ENCODE peak calls at places on chromosomes 11 and 22, in four cellular contexts. One of them, this sample, is unnamed.

GRCh38 chr11:85869776-85870175 is 14.6 kb downstream of the CCDC83 start:
- DNase-seq in brain microvascular endothelial cell: no peak
- DNase-seq in ovary: no peak
- DNase-seq in bronchial epithelial cell: no peak
- DNase-seq in this sample: no peak

GRCh38 chr22:19669570-19669969 is 44.7 kb upstream of the SEPTIN5 start:
- DNase-seq in brain microvascular endothelial cell: no peak
- DNase-seq in ovary: no peak
- DNase-seq in bronchial epithelial cell: no peak
- DNase-seq in this sample: no peak

GRCh38 chr11:69367211-69367964 is 73.4 kb downstream of the MYEOV start:
- DNase-seq in brain microvascular endothelial cell: no peak
- DNase-seq in ovary: no peak
- DNase-seq in bronchial epithelial cell: peak; percentile 44
- DNase-seq in this sample: no peak

GRCh38 chr11:5291207-5291838 is 10.4 kb downstream of the OR51B4 start:
- DNase-seq in brain microvascular endothelial cell: peak; percentile 42
- DNase-seq in ovary: no peak
- DNase-seq in bronchial epithelial cell: peak; percentile 70
- DNase-seq in this sample: peak; percentile 45

GRCh38 chr11:63986156-63986931 is at the start of gene OTUB1:
- DNase-seq in brain microvascular endothelial cell: peak; percentile 85
- DNase-seq in ovary: peak; percentile 87
- DNase-seq in bronchial epithelial cell: peak; percentile 95
- DNase-seq in this sample: peak; percentile 97

GRCh38 chr11:128580612-128581011 is 6.7 kb downstream of the ETS1 start:
- DNase-seq in brain microvascular endothelial cell: no peak
- DNase-seq in ovary: no peak
- DNase-seq in bronchial epithelial cell: peak; percentile 36
- DNase-seq in this sample: no peak

GRCh38 chr11:128029219-128029722 is 558.1 kb downstream of the ETS1 start:
- DNase-seq in brain microvascular endothelial cell: no peak
- DNase-seq in ovary: no peak
- DNase-seq in bronchial epithelial cell: no peak
- DNase-seq in this sample: no peak

GRCh38 chr11:106621479-106621878 is 396.8 kb downstream of the GUCY1A2 start:
- DNase-seq in brain microvascular endothelial cell: no peak
- DNase-seq in ovary: no peak
- DNase-seq in bronchial epithelial cell: no peak
- DNase-seq in this sample: no peak

GRCh38 chr11:94664336-94664735 is 97.2 kb downstream of the PIWIL4 start:
- DNase-seq in brain microvascular endothelial cell: no peak
- DNase-seq in ovary: no peak
- DNase-seq in bronchial epithelial cell: peak; percentile 37
- DNase-seq in this sample: peak; percentile 43

GRCh38 chr22:46481386-46481785 is 56.0 kb downstream of the CELSR1 start:
- DNase-seq in brain microvascular endothelial cell: no peak
- DNase-seq in ovary: no peak
- DNase-seq in bronchial epithelial cell: no peak
- DNase-seq in this sample: no peak

GRCh38 chr22:31812977-31813605 is 59.3 kb downstream of the DEPDC5 start:
- DNase-seq in brain microvascular endothelial cell: no peak
- DNase-seq in ovary: no peak
- DNase-seq in bronchial epithelial cell: no peak
- DNase-seq in this sample: no peak

GRCh38 chr22:31179345-31179744 is 19.4 kb downstream of the RNF185 start:
- DNase-seq in brain microvascular endothelial cell: no peak
- DNase-seq in ovary: no peak
- DNase-seq in bronchial epithelial cell: peak; percentile 84
- DNase-seq in this sample: peak; percentile 67

GRCh38 chr11:70415642-70416395 is 17.5 kb downstream of the CTTN start:
- DNase-seq in brain microvascular endothelial cell: no peak
- DNase-seq in ovary: no peak
- DNase-seq in bronchial epithelial cell: no peak
- DNase-seq in this sample: no peak

GRCh38 chr11:126712017-126712625 is 288.4 kb downstream of the KIRREL3 start:
- DNase-seq in brain microvascular endothelial cell: no peak
- DNase-seq in ovary: no peak
- DNase-seq in bronchial epithelial cell: no peak
- DNase-seq in this sample: no peak

GRCh38 chr11:70360211-70360610 is 38.1 kb upstream of the CTTN start:
- DNase-seq in brain microvascular endothelial cell: no peak
- DNase-seq in ovary: no peak
- DNase-seq in bronchial epithelial cell: no peak
- DNase-seq in this sample: no peak

GRCh38 chr11:107916671-107917241 is 11.5 kb upstream of the RAB39A start:
- DNase-seq in brain microvascular endothelial cell: no peak
- DNase-seq in ovary: no peak
- DNase-seq in bronchial epithelial cell: no peak
- DNase-seq in this sample: no peak

GRCh38 chr11:77656362-77656761 is 18.8 kb upstream of the CLNS1A start:
- DNase-seq in brain microvascular endothelial cell: no peak
- DNase-seq in ovary: no peak
- DNase-seq in bronchial epithelial cell: no peak
- DNase-seq in this sample: no peak

GRCh38 chr11:78332174-78332866 is 85.3 kb downstream of the GAB2 start:
- DNase-seq in brain microvascular endothelial cell: no peak
- DNase-seq in ovary: no peak
- DNase-seq in bronchial epithelial cell: peak; percentile 8
- DNase-seq in this sample: no peak

GRCh38 chr22:50622723-50623327 is 5.1 kb downstream of the ARSA start:
- DNase-seq in brain microvascular endothelial cell: no peak
- DNase-seq in ovary: no peak
- DNase-seq in bronchial epithelial cell: peak; percentile 62
- DNase-seq in this sample: peak; percentile 48

GRCh38 chr11:73149105-73149504 is 7.0 kb upstream of the FCHSD2 start:
- DNase-seq in brain microvascular endothelial cell: no peak
- DNase-seq in ovary: no peak
- DNase-seq in bronchial epithelial cell: no peak
- DNase-seq in this sample: no peak

GRCh38 chr11:61913699-61914395 is 3.5 kb downstream of the RAB3IL1 start:
- DNase-seq in brain microvascular endothelial cell: no peak
- DNase-seq in ovary: no peak
- DNase-seq in bronchial epithelial cell: no peak
- DNase-seq in this sample: no peak

GRCh38 chr11:1743587-1744136 is 6.7 kb downstream of the IFITM10 start:
- DNase-seq in brain microvascular endothelial cell: no peak
- DNase-seq in ovary: no peak
- DNase-seq in bronchial epithelial cell: no peak
- DNase-seq in this sample: no peak

GRCh38 chr11:93481279-93481678 is 61.9 kb downstream of the SMCO4 start:
- DNase-seq in brain microvascular endothelial cell: no peak
- DNase-seq in ovary: no peak
- DNase-seq in bronchial epithelial cell: peak; percentile 53
- DNase-seq in this sample: no peak

GRCh38 chr11:57424802-57425564 is 1.9 kb downstream of the SLC43A3 start:
- DNase-seq in brain microvascular endothelial cell: peak; percentile 87
- DNase-seq in ovary: peak; percentile 63
- DNase-seq in bronchial epithelial cell: peak; percentile 83
- DNase-seq in this sample: peak; percentile 81

GRCh38 chr11:35946766-35947165 is 2.9 kb downstream of the LDLRAD3 start:
- DNase-seq in brain microvascular endothelial cell: no peak
- DNase-seq in ovary: no peak
- DNase-seq in bronchial epithelial cell: no peak
- DNase-seq in this sample: no peak

GRCh38 chr11:133531971-133532651 is at the start of gene OPCML:
- DNase-seq in brain microvascular endothelial cell: no peak
- DNase-seq in ovary: no peak
- DNase-seq in bronchial epithelial cell: no peak
- DNase-seq in this sample: no peak

GRCh38 chr11:14906614-14907392 is 14.8 kb upstream of the CYP2R1 start:
- DNase-seq in brain microvascular endothelial cell: no peak
- DNase-seq in ovary: no peak
- DNase-seq in bronchial epithelial cell: no peak
- DNase-seq in this sample: no peak

GRCh38 chr11:48108231-48109045 is 108.2 kb upstream of the OR4B1 start:
- DNase-seq in brain microvascular endothelial cell: no peak
- DNase-seq in ovary: no peak
- DNase-seq in bronchial epithelial cell: no peak
- DNase-seq in this sample: no peak

GRCh38 chr11:48107188-48107704 is 109.4 kb upstream of the OR4B1 start:
- DNase-seq in brain microvascular endothelial cell: no peak
- DNase-seq in ovary: no peak
- DNase-seq in bronchial epithelial cell: peak; percentile 45
- DNase-seq in this sample: peak; percentile 57

GRCh38 chr11:48110509-48110766 is 106.2 kb upstream of the OR4B1 start:
- DNase-seq in brain microvascular endothelial cell: no peak
- DNase-seq in ovary: no peak
- DNase-seq in bronchial epithelial cell: no peak
- DNase-seq in this sample: no peak

GRCh38 chr11:48111941-48112340 is 104.7 kb upstream of the OR4B1 start:
- DNase-seq in brain microvascular endothelial cell: no peak
- DNase-seq in ovary: no peak
- DNase-seq in bronchial epithelial cell: no peak
- DNase-seq in this sample: no peak

DNA sequence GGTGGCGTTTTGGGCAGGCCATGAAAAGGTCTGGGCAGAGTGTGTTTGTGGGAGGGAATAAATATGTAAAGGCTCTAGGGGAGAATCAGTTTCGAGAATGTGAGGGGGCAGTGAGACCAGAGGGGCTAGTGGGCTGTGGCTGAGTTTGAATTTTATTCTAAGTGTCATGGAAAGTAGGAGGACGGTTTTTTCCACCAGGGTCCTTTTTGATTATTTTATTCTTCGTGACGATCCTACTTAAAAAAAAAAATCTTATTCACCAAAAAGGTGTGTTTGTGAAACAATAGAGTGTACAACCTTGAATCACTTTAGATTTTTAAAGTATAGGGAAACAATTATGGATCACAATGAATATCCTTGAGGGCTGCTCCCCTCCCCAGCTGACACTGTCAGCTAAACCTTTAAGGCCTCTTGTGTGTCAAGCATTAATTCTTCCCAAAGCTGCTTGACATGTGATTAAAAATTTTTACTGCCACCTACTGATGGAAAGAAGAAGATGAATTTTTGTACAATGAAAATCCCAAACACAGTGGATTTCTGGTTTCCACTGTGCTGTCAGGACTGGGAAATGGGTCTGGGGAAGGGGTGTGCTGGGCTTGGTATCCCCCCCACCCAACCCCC is 107.5 kb upstream of the OR4B1 start:
- DNase-seq in brain microvascular endothelial cell: no peak
- DNase-seq in ovary: no peak
- DNase-seq in bronchial epithelial cell: peak; percentile 55
- DNase-seq in this sample: peak; percentile 35
- TF ChIP-seq CTCF in brain microvascular endothelial cell: peak; percentile 37
- TF ChIP-seq CTCF in ovary: no peak
- TF ChIP-seq CTCF in bronchial epithelial cell: peak; percentile 35
- TF ChIP-seq CTCF in this sample: peak; percentile 39

GRCh38 chr11:92071660-92072059 is 153.0 kb upstream of the FAT3 start:
- DNase-seq in brain microvascular endothelial cell: no peak
- DNase-seq in ovary: no peak
- DNase-seq in bronchial epithelial cell: no peak
- DNase-seq in this sample: no peak

DNA sequence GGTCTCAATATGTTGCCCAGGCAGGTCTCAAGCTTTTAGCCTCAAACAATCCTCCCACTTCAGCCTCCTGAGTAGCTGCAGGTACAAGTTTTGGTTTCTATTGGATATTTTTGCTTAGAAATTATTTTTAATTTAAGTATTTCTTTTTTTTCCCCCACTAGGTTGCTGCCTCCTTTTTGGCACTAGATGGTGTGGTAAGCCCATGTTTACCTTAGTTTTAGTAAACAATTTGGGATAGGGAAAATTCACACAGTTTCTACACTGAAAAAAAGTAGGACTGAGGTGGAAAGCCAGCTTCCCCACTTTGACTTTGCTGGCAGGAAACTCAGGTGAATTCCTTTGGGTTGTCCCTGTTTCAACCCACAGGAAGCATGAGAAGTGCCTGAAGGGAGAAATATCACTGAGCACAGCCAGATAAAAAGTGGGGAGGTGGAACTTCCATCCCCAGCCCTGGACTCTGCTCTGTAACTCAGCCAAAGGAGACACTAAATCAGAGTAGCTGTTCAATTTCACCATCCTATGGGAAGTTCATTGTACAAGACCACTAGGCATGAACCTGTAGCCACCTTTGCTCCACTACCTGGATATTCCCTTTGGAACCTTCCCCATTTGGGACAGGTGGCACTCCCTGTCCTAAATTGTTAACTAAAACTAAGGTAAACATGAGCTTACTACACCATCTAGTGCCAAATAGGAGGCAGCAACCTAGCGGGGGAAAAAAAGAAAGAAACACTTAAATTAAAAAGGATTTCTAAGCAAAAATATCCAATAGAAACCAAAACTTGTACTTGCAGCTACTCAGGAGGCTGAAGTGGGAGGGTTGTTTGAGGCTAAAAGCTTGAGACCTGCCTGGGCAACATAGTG is 154.4 kb upstream of the FAT3 start:
- DNase-seq in brain microvascular endothelial cell: no peak
- DNase-seq in ovary: no peak
- DNase-seq in bronchial epithelial cell: no peak
- DNase-seq in this sample: peak; percentile 1
- TF ChIP-seq CTCF in brain microvascular endothelial cell: peak; percentile 44
- TF ChIP-seq CTCF in ovary: no peak
- TF ChIP-seq CTCF in bronchial epithelial cell: peak; percentile 9
- TF ChIP-seq CTCF in this sample: peak; percentile 26

GRCh38 chr11:13606701-13607100 is 61.8 kb upstream of the FAR1 start:
- DNase-seq in brain microvascular endothelial cell: no peak
- DNase-seq in ovary: no peak
- DNase-seq in bronchial epithelial cell: no peak
- DNase-seq in this sample: no peak

GRCh38 chr11:13603661-13604060 is 64.8 kb upstream of the FAR1 start:
- DNase-seq in brain microvascular endothelial cell: no peak
- DNase-seq in ovary: no peak
- DNase-seq in bronchial epithelial cell: no peak
- DNase-seq in this sample: no peak

DNA sequence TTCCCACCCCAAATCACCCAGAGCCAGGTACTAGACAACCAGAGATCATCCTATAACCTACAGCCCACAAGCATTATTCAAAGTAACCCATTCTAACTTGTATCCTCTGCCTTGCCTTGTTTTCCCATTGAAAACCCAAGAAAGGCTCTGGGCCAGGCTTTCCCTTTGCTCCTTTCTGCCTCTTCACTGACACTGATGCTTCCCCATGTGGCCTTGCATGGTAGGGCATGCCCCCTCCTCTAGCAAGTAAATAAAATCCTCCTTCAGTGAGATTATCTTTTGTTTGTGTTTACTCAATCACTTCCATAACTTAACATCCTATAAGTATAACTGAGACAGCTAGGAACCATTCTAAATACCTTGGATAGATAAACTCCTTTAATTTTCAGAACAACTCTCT is 65.6 kb upstream of the FAR1 start:
- DNase-seq in brain microvascular endothelial cell: no peak
- DNase-seq in ovary: no peak
- DNase-seq in bronchial epithelial cell: no peak
- DNase-seq in this sample: no peak
- TF ChIP-seq CTCF in brain microvascular endothelial cell: no peak
- TF ChIP-seq CTCF in ovary: no peak
- TF ChIP-seq CTCF in bronchial epithelial cell: no peak
- TF ChIP-seq CTCF in this sample: no peak

DNA sequence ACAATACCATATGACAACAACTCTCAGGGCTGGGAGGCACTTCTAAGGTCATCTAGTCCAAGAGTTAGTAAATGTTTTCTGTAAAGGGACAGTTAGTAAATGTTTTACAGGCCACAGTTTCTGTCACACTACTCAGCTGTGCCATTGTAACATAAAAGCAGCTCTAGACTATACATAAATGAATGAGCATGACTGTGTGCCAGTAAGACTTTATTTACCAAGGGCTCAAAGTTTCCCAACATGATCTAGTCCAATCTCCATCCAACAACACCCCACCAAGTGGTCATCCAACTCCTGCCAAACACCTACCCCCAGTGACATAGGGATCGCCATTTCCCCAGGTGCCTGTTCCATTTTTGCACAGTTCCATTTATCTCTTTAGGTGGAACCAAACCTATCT is 12.1 kb downstream of the SERGEF start:
- DNase-seq in brain microvascular endothelial cell: no peak
- DNase-seq in ovary: no peak
- DNase-seq in bronchial epithelial cell: no peak
- DNase-seq in this sample: no peak
- TF ChIP-seq CTCF in brain microvascular endothelial cell: no peak
- TF ChIP-seq CTCF in ovary: no peak
- TF ChIP-seq CTCF in bronchial epithelial cell: no peak
- TF ChIP-seq CTCF in this sample: no peak

This sample was measured in mammary epithelial cell.